ENCODE peak calls at places on chromosomes 13 and 19, in ten cellular contexts. One of them, this sample, is unnamed.

GRCh38 chr13:28573595-28574373 is 78.9 kb upstream of the FLT1 start:
- DNase-seq in ecto neural progenitor cell: no peak
- DNase-seq in C1 segment of cervical spinal cord: no peak
- DNase-seq in RPMI7951: no peak
- DNase-seq in fibroblast of lung: no peak
- DNase-seq in DMS53: no peak
- DNase-seq in GM12865: no peak
- DNase-seq in activated CD4-positive, alpha-beta T cell treated with anti-CD3 and anti-CD28 coated beads for 36 hours: no peak
- DNase-seq in stimulated activated CD4-positive, alpha-beta T cell treated with anti-CD3 and anti-CD28 coated beads, TNF-alpha, amount 100 ng/mL, for 4 hours: no peak
- DNase-seq in sigmoid colon: no peak
- DNase-seq in this sample: no peak

GRCh38 chr19:40612831-40613668 is 11.9 kb downstream of the LTBP4 start:
- DNase-seq in ecto neural progenitor cell: peak
- DNase-seq in C1 segment of cervical spinal cord: no peak
- DNase-seq in RPMI7951: peak
- DNase-seq in fibroblast of lung: peak
- DNase-seq in DMS53: peak
- DNase-seq in GM12865: peak
- DNase-seq in activated CD4-positive, alpha-beta T cell treated with anti-CD3 and anti-CD28 coated beads for 36 hours: peak
- DNase-seq in stimulated activated CD4-positive, alpha-beta T cell treated with anti-CD3 and anti-CD28 coated beads, TNF-alpha, amount 100 ng/mL, for 4 hours: peak
- DNase-seq in sigmoid colon: no peak
- DNase-seq in this sample: peak

GRCh38 chr13:94325660-94326059 is 153.8 kb downstream of the DCT start:
- DNase-seq in ecto neural progenitor cell: no peak
- DNase-seq in C1 segment of cervical spinal cord: no peak
- DNase-seq in RPMI7951: peak
- DNase-seq in fibroblast of lung: peak
- DNase-seq in DMS53: no peak
- DNase-seq in GM12865: no peak
- DNase-seq in activated CD4-positive, alpha-beta T cell treated with anti-CD3 and anti-CD28 coated beads for 36 hours: no peak
- DNase-seq in stimulated activated CD4-positive, alpha-beta T cell treated with anti-CD3 and anti-CD28 coated beads, TNF-alpha, amount 100 ng/mL, for 4 hours: no peak
- DNase-seq in sigmoid colon: no peak
- DNase-seq in this sample: no peak

GRCh38 chr13:80011448-80012212 is 329.3 kb downstream of the SPRY2 start:
- DNase-seq in ecto neural progenitor cell: no peak
- DNase-seq in C1 segment of cervical spinal cord: no peak
- DNase-seq in RPMI7951: peak
- DNase-seq in fibroblast of lung: no peak
- DNase-seq in DMS53: no peak
- DNase-seq in GM12865: no peak
- DNase-seq in activated CD4-positive, alpha-beta T cell treated with anti-CD3 and anti-CD28 coated beads for 36 hours: no peak
- DNase-seq in stimulated activated CD4-positive, alpha-beta T cell treated with anti-CD3 and anti-CD28 coated beads, TNF-alpha, amount 100 ng/mL, for 4 hours: no peak
- DNase-seq in sigmoid colon: no peak
- DNase-seq in this sample: no peak

GRCh38 chr19:10005632-10006334 is 4.5 kb downstream of the COL5A3 start:
- DNase-seq in ecto neural progenitor cell: no peak
- DNase-seq in C1 segment of cervical spinal cord: no peak
- DNase-seq in RPMI7951: no peak
- DNase-seq in fibroblast of lung: no peak
- DNase-seq in DMS53: no peak
- DNase-seq in GM12865: no peak
- DNase-seq in activated CD4-positive, alpha-beta T cell treated with anti-CD3 and anti-CD28 coated beads for 36 hours: no peak
- DNase-seq in stimulated activated CD4-positive, alpha-beta T cell treated with anti-CD3 and anti-CD28 coated beads, TNF-alpha, amount 100 ng/mL, for 4 hours: no peak
- DNase-seq in sigmoid colon: no peak
- DNase-seq in this sample: no peak

GRCh38 chr13:113820813-113821651 is 42.8 kb downstream of the GAS6 start:
- DNase-seq in ecto neural progenitor cell: no peak
- DNase-seq in C1 segment of cervical spinal cord: no peak
- DNase-seq in RPMI7951: peak
- DNase-seq in fibroblast of lung: peak
- DNase-seq in DMS53: peak
- DNase-seq in GM12865: no peak
- DNase-seq in activated CD4-positive, alpha-beta T cell treated with anti-CD3 and anti-CD28 coated beads for 36 hours: no peak
- DNase-seq in stimulated activated CD4-positive, alpha-beta T cell treated with anti-CD3 and anti-CD28 coated beads, TNF-alpha, amount 100 ng/mL, for 4 hours: no peak
- DNase-seq in sigmoid colon: peak
- DNase-seq in this sample: peak

GRCh38 chr19:40982594-40983101 is 8.4 kb upstream of the CYP2B6 start:
- DNase-seq in ecto neural progenitor cell: no peak
- DNase-seq in C1 segment of cervical spinal cord: no peak
- DNase-seq in RPMI7951: peak
- DNase-seq in fibroblast of lung: peak
- DNase-seq in DMS53: no peak
- DNase-seq in GM12865: no peak
- DNase-seq in activated CD4-positive, alpha-beta T cell treated with anti-CD3 and anti-CD28 coated beads for 36 hours: no peak
- DNase-seq in stimulated activated CD4-positive, alpha-beta T cell treated with anti-CD3 and anti-CD28 coated beads, TNF-alpha, amount 100 ng/mL, for 4 hours: no peak
- DNase-seq in sigmoid colon: no peak
- DNase-seq in this sample: no peak

GRCh38 chr13:24709186-24709913 is 29.1 kb downstream of the ATP12A start:
- DNase-seq in ecto neural progenitor cell: no peak
- DNase-seq in C1 segment of cervical spinal cord: no peak
- DNase-seq in RPMI7951: no peak
- DNase-seq in fibroblast of lung: no peak
- DNase-seq in DMS53: no peak
- DNase-seq in GM12865: peak
- DNase-seq in activated CD4-positive, alpha-beta T cell treated with anti-CD3 and anti-CD28 coated beads for 36 hours: peak
- DNase-seq in stimulated activated CD4-positive, alpha-beta T cell treated with anti-CD3 and anti-CD28 coated beads, TNF-alpha, amount 100 ng/mL, for 4 hours: peak
- DNase-seq in sigmoid colon: no peak
- DNase-seq in this sample: no peak

GRCh38 chr13:39330504-39330903 is 272.5 kb downstream of the LHFPL6 start:
- DNase-seq in ecto neural progenitor cell: no peak
- DNase-seq in C1 segment of cervical spinal cord: no peak
- DNase-seq in RPMI7951: no peak
- DNase-seq in fibroblast of lung: no peak
- DNase-seq in DMS53: no peak
- DNase-seq in GM12865: no peak
- DNase-seq in activated CD4-positive, alpha-beta T cell treated with anti-CD3 and anti-CD28 coated beads for 36 hours: no peak
- DNase-seq in stimulated activated CD4-positive, alpha-beta T cell treated with anti-CD3 and anti-CD28 coated beads, TNF-alpha, amount 100 ng/mL, for 4 hours: no peak
- DNase-seq in sigmoid colon: no peak
- DNase-seq in this sample: no peak

GRCh38 chr19:48398329-48399235 is 5.1 kb downstream of the GRIN2D start:
- DNase-seq in ecto neural progenitor cell: peak
- DNase-seq in C1 segment of cervical spinal cord: no peak
- DNase-seq in RPMI7951: peak
- DNase-seq in fibroblast of lung: peak
- DNase-seq in DMS53: peak
- DNase-seq in GM12865: peak
- DNase-seq in activated CD4-positive, alpha-beta T cell treated with anti-CD3 and anti-CD28 coated beads for 36 hours: peak
- DNase-seq in stimulated activated CD4-positive, alpha-beta T cell treated with anti-CD3 and anti-CD28 coated beads, TNF-alpha, amount 100 ng/mL, for 4 hours: peak
- DNase-seq in sigmoid colon: peak
- DNase-seq in this sample: peak

GRCh38 chr13:47933688-47934011 is 67.4 kb downstream of the SUCLA2 start:
- DNase-seq in ecto neural progenitor cell: no peak
- DNase-seq in C1 segment of cervical spinal cord: no peak
- DNase-seq in RPMI7951: peak
- DNase-seq in fibroblast of lung: peak
- DNase-seq in DMS53: no peak
- DNase-seq in GM12865: no peak
- DNase-seq in activated CD4-positive, alpha-beta T cell treated with anti-CD3 and anti-CD28 coated beads for 36 hours: no peak
- DNase-seq in stimulated activated CD4-positive, alpha-beta T cell treated with anti-CD3 and anti-CD28 coated beads, TNF-alpha, amount 100 ng/mL, for 4 hours: no peak
- DNase-seq in sigmoid colon: no peak
- DNase-seq in this sample: no peak

GRCh38 chr13:112065867-112066623 is 904 bp upstream of the SOX1 start:
- DNase-seq in ecto neural progenitor cell: no peak
- DNase-seq in C1 segment of cervical spinal cord: no peak
- DNase-seq in RPMI7951: no peak
- DNase-seq in fibroblast of lung: no peak
- DNase-seq in DMS53: no peak
- DNase-seq in GM12865: no peak
- DNase-seq in activated CD4-positive, alpha-beta T cell treated with anti-CD3 and anti-CD28 coated beads for 36 hours: no peak
- DNase-seq in stimulated activated CD4-positive, alpha-beta T cell treated with anti-CD3 and anti-CD28 coated beads, TNF-alpha, amount 100 ng/mL, for 4 hours: no peak
- DNase-seq in sigmoid colon: no peak
- DNase-seq in this sample: peak

GRCh38 chr13:23707674-23708073 is 137.5 kb downstream of the TNFRSF19 start:
- DNase-seq in ecto neural progenitor cell: no peak
- DNase-seq in C1 segment of cervical spinal cord: no peak
- DNase-seq in RPMI7951: peak
- DNase-seq in fibroblast of lung: no peak
- DNase-seq in DMS53: peak
- DNase-seq in GM12865: peak
- DNase-seq in activated CD4-positive, alpha-beta T cell treated with anti-CD3 and anti-CD28 coated beads for 36 hours: peak
- DNase-seq in stimulated activated CD4-positive, alpha-beta T cell treated with anti-CD3 and anti-CD28 coated beads, TNF-alpha, amount 100 ng/mL, for 4 hours: no peak
- DNase-seq in sigmoid colon: no peak
- DNase-seq in this sample: no peak

GRCh38 chr13:86757236-86757978 is 913.8 kb upstream of the SLITRK5 start:
- DNase-seq in ecto neural progenitor cell: no peak
- DNase-seq in C1 segment of cervical spinal cord: no peak
- DNase-seq in RPMI7951: no peak
- DNase-seq in fibroblast of lung: peak
- DNase-seq in DMS53: no peak
- DNase-seq in GM12865: peak
- DNase-seq in activated CD4-positive, alpha-beta T cell treated with anti-CD3 and anti-CD28 coated beads for 36 hours: peak
- DNase-seq in stimulated activated CD4-positive, alpha-beta T cell treated with anti-CD3 and anti-CD28 coated beads, TNF-alpha, amount 100 ng/mL, for 4 hours: no peak
- DNase-seq in sigmoid colon: no peak
- DNase-seq in this sample: no peak

GRCh38 chr19:33186431-33186830 is 7.7 kb upstream of the LRP3 start:
- DNase-seq in ecto neural progenitor cell: no peak
- DNase-seq in C1 segment of cervical spinal cord: no peak
- DNase-seq in RPMI7951: no peak
- DNase-seq in fibroblast of lung: no peak
- DNase-seq in DMS53: no peak
- DNase-seq in GM12865: no peak
- DNase-seq in activated CD4-positive, alpha-beta T cell treated with anti-CD3 and anti-CD28 coated beads for 36 hours: no peak
- DNase-seq in stimulated activated CD4-positive, alpha-beta T cell treated with anti-CD3 and anti-CD28 coated beads, TNF-alpha, amount 100 ng/mL, for 4 hours: no peak
- DNase-seq in sigmoid colon: no peak
- DNase-seq in this sample: no peak

GRCh38 chr19:45419396-45419795 is 4.3 kb downstream of the ERCC1 start:
- DNase-seq in ecto neural progenitor cell: no peak
- DNase-seq in C1 segment of cervical spinal cord: no peak
- DNase-seq in RPMI7951: no peak
- DNase-seq in fibroblast of lung: no peak
- DNase-seq in DMS53: no peak
- DNase-seq in GM12865: peak
- DNase-seq in activated CD4-positive, alpha-beta T cell treated with anti-CD3 and anti-CD28 coated beads for 36 hours: no peak
- DNase-seq in stimulated activated CD4-positive, alpha-beta T cell treated with anti-CD3 and anti-CD28 coated beads, TNF-alpha, amount 100 ng/mL, for 4 hours: no peak
- DNase-seq in sigmoid colon: no peak
- DNase-seq in this sample: no peak

GRCh38 chr19:18931316-18932162 is 9.5 kb downstream of the HOMER3 start:
- DNase-seq in ecto neural progenitor cell: peak
- DNase-seq in C1 segment of cervical spinal cord: no peak
- DNase-seq in RPMI7951: no peak
- DNase-seq in fibroblast of lung: no peak
- DNase-seq in DMS53: no peak
- DNase-seq in GM12865: no peak
- DNase-seq in activated CD4-positive, alpha-beta T cell treated with anti-CD3 and anti-CD28 coated beads for 36 hours: no peak
- DNase-seq in stimulated activated CD4-positive, alpha-beta T cell treated with anti-CD3 and anti-CD28 coated beads, TNF-alpha, amount 100 ng/mL, for 4 hours: no peak
- DNase-seq in sigmoid colon: no peak
- DNase-seq in this sample: no peak

GRCh38 chr19:22882797-22883196 is 50.7 kb downstream of the ZNF723 start:
- DNase-seq in ecto neural progenitor cell: no peak
- DNase-seq in C1 segment of cervical spinal cord: no peak
- DNase-seq in RPMI7951: peak
- DNase-seq in fibroblast of lung: peak
- DNase-seq in DMS53: peak
- DNase-seq in GM12865: peak
- DNase-seq in activated CD4-positive, alpha-beta T cell treated with anti-CD3 and anti-CD28 coated beads for 36 hours: no peak
- DNase-seq in stimulated activated CD4-positive, alpha-beta T cell treated with anti-CD3 and anti-CD28 coated beads, TNF-alpha, amount 100 ng/mL, for 4 hours: no peak
- DNase-seq in sigmoid colon: no peak
- DNase-seq in this sample: no peak

GRCh38 chr13:90541346-90541745 is 806.1 kb upstream of the MIR17HG start:
- DNase-seq in ecto neural progenitor cell: no peak
- DNase-seq in C1 segment of cervical spinal cord: no peak
- DNase-seq in RPMI7951: no peak
- DNase-seq in fibroblast of lung: no peak
- DNase-seq in DMS53: no peak
- DNase-seq in GM12865: no peak
- DNase-seq in activated CD4-positive, alpha-beta T cell treated with anti-CD3 and anti-CD28 coated beads for 36 hours: no peak
- DNase-seq in stimulated activated CD4-positive, alpha-beta T cell treated with anti-CD3 and anti-CD28 coated beads, TNF-alpha, amount 100 ng/mL, for 4 hours: no peak
- DNase-seq in sigmoid colon: no peak
- DNase-seq in this sample: no peak

GRCh38 chr13:18232298-18232993 is 949.2 kb downstream of the TUBA3C start:
- DNase-seq in ecto neural progenitor cell: no peak
- DNase-seq in C1 segment of cervical spinal cord: no peak
- DNase-seq in RPMI7951: no peak
- DNase-seq in fibroblast of lung: no peak
- DNase-seq in DMS53: no peak
- DNase-seq in GM12865: no peak
- DNase-seq in activated CD4-positive, alpha-beta T cell treated with anti-CD3 and anti-CD28 coated beads for 36 hours: no peak
- DNase-seq in stimulated activated CD4-positive, alpha-beta T cell treated with anti-CD3 and anti-CD28 coated beads, TNF-alpha, amount 100 ng/mL, for 4 hours: no peak
- DNase-seq in sigmoid colon: no peak
- DNase-seq in this sample: no peak

This sample was measured in NCI-H774.